ENCODE peak calls at places on chromosomes 1 and 21, in four cellular contexts. H is stimulated activated CD4-positive, alpha-beta T cell treated with anti-CD3 and anti-CD28 coated beads, Interleukin-15, amount 100 ng/mL, for 1 hour; C is astrocyte of the spinal cord; N is heart left ventricle. T is an unnamed sample.
A peak's percentile ranks its signal among the peaks of the same experiment; 100 is the strongest.

GRCh38 chr1:117739516-117739915 is 133.7 kb downstream of the TENT5C start:
- DNase-seq in C (no peak), H (no peak), N (no peak), T (no peak)

GRCh38 chr1:25185934-25186333 is 46.4 kb downstream of the SYF2 start:
- DNase-seq in C (no peak), N (no peak), H (no peak), T (no peak)

GRCh38 chr1:226629210-226629895 is 80.8 kb downstream of the STUM start:
- DNase-seq in N (no peak), C (no peak), H (no peak), T (no peak)

GRCh38 chr1:172144445-172145060 is 275.9 kb upstream of the C1orf105 start:
- DNase-seq in C (peak; percentile 91), H (no peak), N (peak; percentile 85), T (peak; percentile 97)

GRCh38 chr1:51906306-51907078 is 28.0 kb upstream of the NRDC start:
- DNase-seq in N (no peak), C (peak; percentile 51), H (no peak), T (no peak)

GRCh38 chr1:202710070-202711025 is at the start of gene SYT2:
- DNase-seq in C (no peak), N (peak; percentile 38), H (no peak), T (no peak)

GRCh38 chr1:57336793-57337192 is 87.1 kb downstream of the DAB1 start:
- DNase-seq in H (no peak), N (no peak), C (no peak), T (no peak)

GRCh38 chr1:39409055-39409816 is 82.2 kb upstream of the BMP8A start:
- DNase-seq in H (no peak), N (peak; percentile 69), C (peak; percentile 62), T (no peak)

GRCh38 chr1:71399594-71399993 is 318.8 kb upstream of the ZRANB2 start:
- DNase-seq in H (no peak), C (no peak), N (no peak), T (no peak)

GRCh38 chr1:186420923-186421322 is 40.0 kb downstream of the PDC start:
- DNase-seq in N (no peak), H (no peak), C (peak; percentile 12), T (no peak)

GRCh38 chr1:202154766-202155477 is 5.5 kb downstream of the PTPN7 start:
- DNase-seq in H (peak; percentile 17), C (peak; percentile 67), N (no peak), T (no peak)

GRCh38 chr1:170030212-170030611 is 44.3 kb downstream of the KIFAP3 start:
- DNase-seq in C (no peak), H (no peak), N (no peak), T (no peak)

GRCh38 chr1:113456967-113457366 is 66.7 kb downstream of the MAGI3 start:
- DNase-seq in H (no peak), N (no peak), C (peak; percentile 96), T (no peak)

GRCh38 chr21:41895643-41896493 is 16.7 kb upstream of the PRDM15 start:
- DNase-seq in H (peak; percentile 21), C (peak; percentile 41), N (no peak), T (no peak)

GRCh38 chr1:84260852-84261518 is 40.5 kb upstream of the SAMD13 start:
- DNase-seq in N (no peak), C (no peak), H (no peak), T (no peak)

GRCh38 chr1:205840524-205840923 is 9.4 kb downstream of the PM20D1 start:
- DNase-seq in C (no peak), N (no peak), H (no peak), T (no peak)

GRCh38 chr1:205913451-205914204 is 29.6 kb downstream of the SLC26A9 start:
- DNase-seq in H (no peak), N (peak; percentile 91), C (no peak), T (no peak)

GRCh38 chr1:115829023-115829674 is 11.8 kb downstream of the NHLH2 start:
- DNase-seq in H (no peak), C (peak; percentile 65), N (peak; percentile 42), T (no peak)

GRCh38 chr1:78375996-78376395 is 114.8 kb upstream of the PTGFR start:
- DNase-seq in H (no peak), C (peak; percentile 81), N (no peak), T (no peak)

GRCh38 chr1:181816608-181817007 is 244.9 kb downstream of the ZNF648 start:
- DNase-seq in H (no peak), N (no peak), C (no peak), T (no peak)

GRCh38 chr21:21397464-21397863 is 399.3 kb downstream of the NCAM2 start:
- DNase-seq in N (no peak), H (no peak), C (no peak), T (no peak)

GRCh38 chr1:89843279-89844121 is 22.7 kb downstream of the LRRC8D start:
- DNase-seq in H (peak; percentile 61), C (peak; percentile 70), N (peak; percentile 72), T (no peak)

GRCh38 chr1:183416850-183417690 is 1.1 kb downstream of the NMNAT2 start:
- DNase-seq in C (peak; percentile 54), N (peak; percentile 65), H (no peak), T (no peak)

GRCh38 chr1:218034464-218034863 is 250.6 kb upstream of the RRP15 start:
- DNase-seq in N (no peak), H (no peak), C (no peak), T (no peak)

GRCh38 chr1:230646710-230647302 is 4.5 kb downstream of the COG2 start:
- DNase-seq in H (no peak), N (no peak), C (no peak), T (no peak)

T was measured in vagina.